ENCODE peak calls at places on chromosomes 6 and 20, in nine cellular contexts. O, R, H, T, P, F, I, W and E are unnamed samples.

GRCh38 chr6:75526502-75527127 is 33.0 kb upstream of the FILIP1 start:
- DNase-seq in O (peak; percentile 61), R (peak; percentile 61), H (peak; percentile 80), T (peak; percentile 45), P (no peak), F (peak; percentile 43), I (peak; percentile 55), W (peak; percentile 86), E (peak; percentile 65)

GRCh38 chr20:13119583-13119982 is 101.5 kb upstream of the ISM1 start:
- DNase-seq in O (peak; percentile 76), R (no peak), H (peak; percentile 57), T (no peak), P (no peak), F (peak; percentile 24), I (peak; percentile 34), W (peak; percentile 76), E (no peak)

GRCh38 chr20:10761786-10762185 is 88.0 kb upstream of the JAG1 start:
- DNase-seq in O (no peak), R (no peak), H (peak; percentile 58), T (peak; percentile 32), P (no peak), F (no peak), I (peak; percentile 89), W (peak; percentile 80), E (no peak)

GRCh38 chr20:5234978-5235377 is 81.8 kb downstream of the PROKR2 start:
- DNase-seq in O (no peak), R (no peak), H (no peak), T (no peak), P (no peak), F (no peak), I (no peak), W (no peak), E (no peak)

GRCh38 chr6:97459986-97460385 is 177.0 kb upstream of the MMS22L start:
- DNase-seq in O (no peak), R (no peak), H (no peak), T (no peak), P (no peak), F (no peak), I (peak; percentile 66), W (no peak), E (no peak)

GRCh38 chr6:36642913-36643817 is 35.3 kb upstream of the CDKN1A start:
- DNase-seq in O (no peak), R (no peak), H (peak; percentile 90), T (peak; percentile 85), P (peak; percentile 86), F (peak; percentile 86), I (peak; percentile 86), W (peak; percentile 90), E (peak; percentile 92)

GRCh38 chr20:39268566-39268965 is 306.4 kb downstream of the DHX35 start:
- DNase-seq in O (no peak), R (no peak), H (no peak), T (no peak), P (no peak), F (no peak), I (no peak), W (no peak), E (no peak)

GRCh38 chr6:34979218-34979617 is 90.2 kb downstream of the ANKS1A start:
- DNase-seq in O (no peak), R (no peak), H (no peak), T (no peak), P (no peak), F (no peak), I (no peak), W (no peak), E (no peak)

GRCh38 chr20:4844325-4844724 is 122.6 kb downstream of the PRND start:
- DNase-seq in O (no peak), R (no peak), H (no peak), T (no peak), P (no peak), F (no peak), I (no peak), W (no peak), E (peak; percentile 11)

GRCh38 chr20:61856626-61857413 is 208.9 kb downstream of the TAF4 start:
- DNase-seq in O (no peak), R (no peak), H (no peak), T (no peak), P (no peak), F (no peak), I (no peak), W (no peak), E (no peak)

GRCh38 chr6:84462697-84463096 is 235.3 kb upstream of the CEP162 start:
- DNase-seq in O (no peak), R (no peak), H (peak; percentile 17), T (no peak), P (no peak), F (no peak), I (peak; percentile 80), W (peak; percentile 80), E (no peak)

GRCh38 chr6:30530013-30530412 is 26.3 kb downstream of the GNL1 start:
- DNase-seq in O (no peak), R (no peak), H (no peak), T (no peak), P (no peak), F (no peak), I (no peak), W (no peak), E (no peak)

GRCh38 chr20:21202284-21202683 is 76.4 kb downstream of the KIZ start:
- DNase-seq in O (no peak), R (no peak), H (peak; percentile 43), T (no peak), P (no peak), F (no peak), I (peak; percentile 87), W (peak; percentile 27), E (no peak)

GRCh38 chr20:48813930-48814546 is 13.8 kb downstream of the PREX1 start:
- DNase-seq in O (no peak), R (no peak), H (no peak), T (no peak), P (no peak), F (no peak), I (no peak), W (no peak), E (no peak)

GRCh38 chr6:27250955-27251671 is 3.6 kb downstream of the PRSS16 start:
- DNase-seq in O (peak; percentile 84), R (peak; percentile 96), H (no peak), T (peak; percentile 26), P (no peak), F (peak; percentile 90), I (peak; percentile 55), W (peak; percentile 63), E (no peak)

GRCh38 chr20:25042531-25043498 is 15.1 kb downstream of the ACSS1 start:
- DNase-seq in O (no peak), R (no peak), H (no peak), T (peak; percentile 85), P (peak; percentile 70), F (no peak), I (no peak), W (no peak), E (no peak)

GRCh38 chr6:37535701-37536461 is 36.2 kb upstream of the CCDC167 start:
- DNase-seq in O (no peak), R (peak; percentile 77), H (no peak), T (no peak), P (no peak), F (no peak), I (no peak), W (no peak), E (no peak)

GRCh38 chr6:50239853-50240252 is 190.1 kb upstream of the DEFB112 start:
- DNase-seq in O (no peak), R (no peak), H (no peak), T (no peak), P (no peak), F (no peak), I (no peak), W (no peak), E (no peak)

GRCh38 chr6:18585032-18585573 is 198.0 kb downstream of the RNF144B start:
- DNase-seq in O (no peak), R (no peak), H (peak; percentile 65), T (peak; percentile 33), P (no peak), F (no peak), I (peak; percentile 90), W (peak; percentile 74), E (no peak)

GRCh38 chr6:88086792-88087191 is 39.2 kb downstream of the SPACA1 start:
- DNase-seq in O (no peak), R (no peak), H (no peak), T (no peak), P (no peak), F (no peak), I (no peak), W (no peak), E (no peak)

GRCh38 chr6:3136361-3136760 is 17.9 kb downstream of the BPHL start:
- DNase-seq in O (no peak), R (no peak), H (no peak), T (no peak), P (no peak), F (no peak), I (no peak), W (no peak), E (no peak)
- H3K27ac ChIP-seq in O (no peak overlapping the region), R (no peak overlapping the region), H (no peak overlapping the region), T (no peak overlapping the region), P (no peak overlapping the region), F (no peak overlapping the region), I (no peak overlapping the region), W (no peak overlapping the region), E (no peak overlapping the region)

GRCh38 chr6:46014511-46015118 is 1.0 kb downstream of the CLIC5 start:
- DNase-seq in O (no peak), R (peak; percentile 52), H (no peak), T (peak; percentile 54), P (peak; percentile 25), F (no peak), I (no peak), W (no peak), E (no peak)
- H3K27me3 ChIP-seq in O (peaks cover 21% of the 10 kb centered on the region), R (peaks cover 14% of the 10 kb centered on the region), H (peaks cover 34% of the 10 kb centered on the region), T (no peaks in the 10 kb centered on the region), P (peaks cover 8% of the 10 kb centered on the region), F (no peaks in the 10 kb centered on the region), I (peaks cover 39% of the 10 kb centered on the region), W (peaks cover 9% of the 10 kb centered on the region), E (peaks cover 40% of the 10 kb centered on the region)

DNA sequence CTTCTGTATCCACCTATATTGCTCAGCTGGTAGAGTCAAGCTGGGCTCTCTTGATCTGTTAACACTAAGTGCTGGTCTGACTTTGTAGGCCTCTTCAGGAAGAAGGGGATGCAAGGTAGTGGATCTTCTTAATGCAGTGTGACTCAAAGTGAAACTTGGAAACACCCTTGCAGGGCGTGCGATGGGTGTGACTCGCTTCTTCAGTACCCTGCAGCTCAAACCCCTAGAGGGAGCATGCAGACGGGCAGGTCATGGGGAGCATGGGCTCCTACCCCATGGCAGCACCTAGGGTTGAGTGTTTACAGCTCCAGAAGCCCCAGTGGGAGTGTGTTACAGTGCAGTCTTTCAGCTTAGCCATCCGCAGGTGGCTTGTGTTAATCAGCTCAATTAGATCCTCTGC is 757 bp upstream of the SAMD3 start:
- DNase-seq in O (no peak), R (no peak), H (no peak), T (no peak), P (no peak), F (no peak), I (no peak), W (no peak), E (no peak)
- H3K27ac ChIP-seq in O (no peak overlapping the region), R (no peak overlapping the region), H (no peak overlapping the region), T (no peak overlapping the region), P (no peak overlapping the region), F (no peak overlapping the region), I (no peak overlapping the region), W (no peak overlapping the region), E (no peak overlapping the region)

DNA sequence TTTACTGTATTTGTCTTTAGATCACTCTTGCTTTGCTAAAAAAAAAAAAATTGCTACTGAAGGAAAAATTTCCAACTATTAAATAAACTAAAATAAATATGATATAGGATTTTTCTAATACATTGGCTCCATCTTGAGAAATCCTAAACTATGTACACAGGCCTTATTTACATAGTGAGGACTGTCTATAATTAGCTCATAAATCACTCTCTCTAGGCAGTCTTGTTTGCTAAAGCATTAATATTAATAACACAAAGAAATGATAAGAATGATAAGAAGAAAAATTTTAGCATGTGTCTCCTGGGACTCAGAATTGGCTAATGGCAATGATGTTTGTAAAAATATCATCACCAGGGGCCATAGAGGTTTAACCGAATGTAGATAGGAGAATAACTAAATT is 13.3 kb upstream of the CRYBG1 start:
- DNase-seq in O (no peak), R (no peak), H (no peak), T (no peak), P (no peak), F (no peak), I (no peak), W (no peak), E (no peak)
- H3K27me3 ChIP-seq in O (no peaks in the 10 kb centered on the region), R (no peaks in the 10 kb centered on the region), H (peaks cover 3% of the 10 kb centered on the region), T (peaks cover 3% of the 10 kb centered on the region), P (peaks cover 20% of the 10 kb centered on the region), F (no peaks in the 10 kb centered on the region), I (no peaks in the 10 kb centered on the region), W (no peaks in the 10 kb centered on the region), E (no peaks in the 10 kb centered on the region)